ENCODE peak calls at places on chromosomes 3 and 15, in five cellular contexts. J is HepG2, H is HCT116, S is GM23338, Z is Panc1. Y is an unnamed sample.

GRCh38 chr3:68059628-68060027 is 405.2 kb upstream of the SUCLG2 start:
- ATAC-seq in J (no peak), H (no peak), S (no peak), Z (no peak), Y (no peak)

GRCh38 chr3:99126291-99126690 is 224.8 kb upstream of the DCBLD2 start:
- ATAC-seq in J (no peak), H (no peak), S (no peak), Z (no peak), Y (no peak)

GRCh38 chr15:72230197-72231065 is 559 bp downstream of the PKM start:
- ATAC-seq in J (peak; percentile 70), H (peak; percentile 21), S (peak; percentile 31), Z (peak; percentile 48), Y (peak; percentile 81)

GRCh38 chr3:96236499-96236898 is 577.9 kb upstream of the EPHA6 start:
- ATAC-seq in J (no peak), H (no peak), S (no peak), Z (no peak), Y (no peak)

GRCh38 chr3:116059421-116060096 is 385.7 kb downstream of the LSAMP start:
- ATAC-seq in J (peak; percentile 31), H (peak; percentile 99), S (peak; percentile 95), Z (peak; percentile 93), Y (no peak)

GRCh38 chr3:51963951-51964451 is 3.3 kb downstream of the PCBP4 start:
- ATAC-seq in J (no peak), H (no peak), S (peak; percentile 16), Z (no peak), Y (no peak)

GRCh38 chr15:89243046-89243690 is 611 bp upstream of the FANCI start:
- ATAC-seq in J (no peak), H (no peak), S (no peak), Z (no peak), Y (peak; percentile 68)

GRCh38 chr15:25067725-25068309 is 113.0 kb downstream of the SNRPN start:
- ATAC-seq in J (no peak), H (no peak), S (no peak), Z (no peak), Y (no peak)

GRCh38 chr15:62135532-62136134 is 29.5 kb downstream of the C2CD4B start:
- ATAC-seq in J (no peak), H (no peak), S (no peak), Z (no peak), Y (no peak)

GRCh38 chr3:130093741-130094391 is 12.2 kb downstream of the ALG1L2 start:
- ATAC-seq in J (no peak), H (peak; percentile 85), S (peak; percentile 48), Z (no peak), Y (no peak)

GRCh38 chr3:29668728-29669127 is 387.9 kb downstream of the RBMS3 start:
- ATAC-seq in J (no peak), H (no peak), S (no peak), Z (no peak), Y (no peak)

GRCh38 chr15:95142441-95142840 is 911.1 kb downstream of the MCTP2 start:
- ATAC-seq in J (no peak), H (no peak), S (no peak), Z (no peak), Y (no peak)

GRCh38 chr15:58777107-58777506 is 6.0 kb downstream of the MINDY2 start:
- ATAC-seq in J (no peak), H (no peak), S (no peak), Z (no peak), Y (no peak)

GRCh38 chr3:53709856-53710674 is 136.2 kb downstream of the CHDH start:
- ATAC-seq in J (peak; percentile 95), H (peak; percentile 98), S (peak; percentile 94), Z (peak; percentile 87), Y (peak; percentile 69)

GRCh38 chr3:99760602-99761001 is 57.1 kb upstream of the CMSS1 start:
- ATAC-seq in J (no peak), H (no peak), S (no peak), Z (no peak), Y (peak; percentile 55)

GRCh38 chr3:10255835-10256234 is 7.6 kb downstream of the TATDN2 start:
- ATAC-seq in J (no peak), H (no peak), S (no peak), Z (no peak), Y (no peak)

GRCh38 chr3:10757021-10757820 is 58.8 kb upstream of the SLC6A11 start:
- ATAC-seq in J (no peak), H (no peak), S (no peak), Z (peak; percentile 69), Y (no peak)

GRCh38 chr15:90062023-90062728 is 40.1 kb downstream of the IDH2 start:
- ATAC-seq in J (no peak), H (no peak), S (peak; percentile 70), Z (no peak), Y (no peak)

GRCh38 chr15:60916674-60917468 is 312.2 kb downstream of the RORA start:
- ATAC-seq in J (peak; percentile 93), H (peak; percentile 94), S (peak; percentile 96), Z (peak; percentile 97), Y (peak; percentile 79)

DNA sequence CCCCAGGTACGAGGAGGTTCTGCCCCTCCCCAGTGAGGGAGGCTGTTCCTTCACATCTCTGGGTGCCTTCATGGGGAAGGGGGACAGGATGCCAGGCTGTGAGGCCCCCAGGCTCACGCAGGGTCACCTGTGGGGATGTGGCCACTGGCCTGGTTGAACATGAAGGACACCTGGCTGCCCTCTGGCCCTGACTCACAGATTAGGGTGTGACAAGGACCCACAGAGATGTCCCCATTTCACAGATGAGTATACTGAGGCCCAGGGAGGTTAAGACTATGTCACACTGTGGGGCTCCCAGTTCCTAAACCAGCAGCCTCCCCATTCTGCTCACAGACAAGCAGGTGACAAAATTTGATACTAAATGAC is 42.4 kb downstream of the PCSK6 start:
- ATAC-seq in J (no peak), H (no peak), S (no peak), Z (no peak), Y (no peak)
- TF ChIP-seq POLR2AphosphoS5 in J (no peak), H (no peak), S (no peak), Z (no peak), Y (no peak)

GRCh38 chr3:179768080-179768479 is 115.2 kb downstream of the USP13 start:
- ATAC-seq in J (peak; percentile 62), H (peak; percentile 80), S (peak; percentile 82), Z (peak; percentile 71), Y (no peak)
- H3K4me3 ChIP-seq in J (no peak overlapping the region), H (no peak overlapping the region), S (no peak overlapping the region), Z (no peak overlapping the region), Y (no peak overlapping the region)

DNA sequence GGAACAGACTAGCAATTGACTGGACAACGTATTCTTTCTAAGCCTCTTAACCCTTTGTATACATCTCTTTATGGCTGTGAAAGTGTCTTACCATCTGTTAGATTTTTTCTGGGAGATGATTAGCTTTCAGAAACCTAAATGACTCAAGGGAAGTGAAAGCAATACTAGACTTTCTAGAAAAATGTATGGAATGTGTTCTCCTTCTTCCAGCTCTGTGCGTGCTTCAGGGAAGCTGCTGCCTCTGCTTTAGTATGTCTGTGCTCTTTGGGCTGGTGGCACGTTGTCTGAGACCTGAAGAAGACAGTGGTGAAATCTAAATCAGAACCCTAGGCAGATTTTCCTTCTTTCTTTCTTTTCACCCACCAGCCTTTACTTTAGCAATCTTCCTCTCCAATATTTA is 89.5 kb downstream of the ITPR1 start:
- ATAC-seq in J (no peak), H (no peak), S (peak; percentile 10), Z (no peak), Y (no peak)
- H3K4me1 ChIP-seq in J (no peaks in the 10 kb centered on the region), H (no peaks in the 10 kb centered on the region), S (peaks cover 53% of the 10 kb centered on the region), Z (no peaks in the 10 kb centered on the region), Y (peaks cover 23% of the 10 kb centered on the region)

GRCh38 chr15:71072423-71072822 is 42.8 kb upstream of the THSD4 start:
- ATAC-seq in J (no peak), H (no peak), S (peak; percentile 34), Z (no peak), Y (no peak)
- TF ChIP-seq POLR2AphosphoS5 in J (no peak), H (no peak), S (no peak), Z (no peak), Y (no peak)

GRCh38 chr3:188217681-188218080 is 63.7 kb downstream of the LPP start:
- ATAC-seq in J (no peak), H (no peak), S (no peak), Z (no peak), Y (no peak)
- H3K4me3 ChIP-seq in J (no peak overlapping the region), H (no peak overlapping the region), S (no peak overlapping the region), Z (no peak overlapping the region), Y (peak overlapping the region; percentile 51)

GRCh38 chr3:155089495-155089894 is 9.4 kb downstream of the MME start:
- ATAC-seq in J (no peak), H (no peak), S (no peak), Z (no peak), Y (no peak)
- H3K4me1 ChIP-seq in J (no peaks in the 10 kb centered on the region), H (no peaks in the 10 kb centered on the region), S (no peaks in the 10 kb centered on the region), Z (no peaks in the 10 kb centered on the region), Y (no peaks in the 10 kb centered on the region)

DNA sequence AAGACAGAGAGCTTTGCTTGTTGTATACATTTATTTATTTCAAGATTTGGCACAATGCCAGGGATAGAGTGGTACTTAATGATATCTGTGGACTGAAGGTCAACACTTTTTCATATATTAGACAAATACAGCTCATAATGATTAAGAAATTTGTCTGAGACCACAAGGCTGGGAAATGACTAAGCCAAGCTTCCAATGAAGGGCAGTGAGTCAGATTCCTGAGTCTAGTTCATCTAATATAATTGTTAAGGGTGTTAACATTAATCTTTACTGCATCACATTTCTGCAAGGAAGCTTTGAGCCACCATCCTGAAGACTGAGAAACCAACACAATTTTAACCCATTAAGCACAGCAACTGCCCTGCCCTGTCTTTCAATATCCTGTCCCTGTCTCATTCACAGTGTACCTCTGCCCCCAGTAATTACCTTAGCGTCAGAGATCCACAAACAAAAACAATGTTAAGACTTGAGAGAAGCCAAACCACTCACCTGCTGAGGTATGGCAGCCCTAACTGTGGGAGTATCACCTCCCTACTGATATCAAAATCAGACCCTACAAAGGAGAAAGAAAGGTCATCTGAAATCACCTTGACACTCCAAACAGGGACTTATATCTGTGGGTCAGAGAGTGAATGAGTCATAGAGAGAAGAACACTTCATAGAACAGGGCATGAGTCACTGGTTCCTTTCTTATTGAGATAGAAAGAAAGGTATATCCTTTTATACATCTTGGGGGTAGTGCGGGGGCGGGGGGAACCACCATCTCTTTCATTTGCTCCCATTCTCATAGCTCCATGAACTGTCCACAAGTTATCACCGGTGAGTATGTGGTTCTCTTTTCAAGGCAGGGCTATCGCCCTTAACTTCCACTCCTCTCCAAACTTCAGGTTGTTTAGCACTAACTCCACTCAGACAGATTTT is 74.7 kb downstream of the MAGI1 start:
- ATAC-seq in J (peak; percentile 53), H (peak; percentile 85), S (peak; percentile 57), Z (peak; percentile 89), Y (peak; percentile 39)
- TF ChIP-seq POLR2AphosphoS5 in J (no peak), H (peak; percentile 39), S (no peak), Z (no peak), Y (peak; percentile 8)